ENCODE peak calls at places on chromosomes 12 and 14, in nine cellular contexts. L is activated naive CD4-positive, alpha-beta T cell; I is HEK293T; U is HFFc6; V is nucleus accumbens; H is activated CD4-positive, alpha-beta T cell treated with anti-CD3 and anti-CD28 coated beads, Interleukin-2, amount 50 U/mL, for 1 hour; A is stimulated activated CD8-positive, alpha-beta memory T cell treated with anti-CD3 and anti-CD28 coated beads, Interleukin-7, amount 100 ng/mL, for 1 hour; S is C1 segment of cervical spinal cord; W is brain microvascular endothelial cell. Z is an unnamed sample.

GRCh38 chr14:69922198-69922597 is 43.0 kb downstream of the SMOC1 start:
- DNase-seq in L (no peak), I (no peak), U (no peak), V (no peak), H (no peak), A (no peak), S (no peak), W (no peak), Z (no peak)

GRCh38 chr14:93921001-93921797 is 5.9 kb upstream of the FAM181A start:
- DNase-seq in L (no peak), I (no peak), U (no peak), V (no peak), H (no peak), A (no peak), S (no peak), W (no peak), Z (no peak)

GRCh38 chr14:40074169-40074568 is 641.9 kb upstream of the FBXO33 start:
- DNase-seq in L (no peak), I (no peak), U (no peak), V (no peak), H (no peak), A (no peak), S (no peak), W (no peak), Z (no peak)

GRCh38 chr14:60339571-60339970 is 90.5 kb downstream of the PPM1A start:
- DNase-seq in L (no peak), I (no peak), U (no peak), V (no peak), H (no peak), A (no peak), S (no peak), W (no peak), Z (no peak)

GRCh38 chr12:67415473-67415872 is 146.3 kb downstream of the CAND1 start:
- DNase-seq in L (no peak), I (peak), U (peak), V (peak), H (no peak), A (no peak), S (no peak), W (peak), Z (peak)

GRCh38 chr12:84910549-84911241 is 1.9 kb downstream of the SLC6A15 start:
- DNase-seq in L (no peak), I (peak), U (no peak), V (peak), H (no peak), A (no peak), S (no peak), W (peak), Z (peak)

GRCh38 chr12:12439636-12440035 is 82.8 kb downstream of the BORCS5 start:
- DNase-seq in L (no peak), I (no peak), U (peak), V (no peak), H (peak), A (no peak), S (no peak), W (peak), Z (no peak)

GRCh38 chr12:27545666-27546065 is 21.7 kb downstream of the PPFIBP1 start:
- DNase-seq in L (no peak), I (no peak), U (no peak), V (no peak), H (no peak), A (no peak), S (no peak), W (no peak), Z (no peak)

GRCh38 chr12:18468521-18469075 is 207.3 kb downstream of the PIK3C2G start:
- DNase-seq in L (no peak), I (no peak), U (peak), V (no peak), H (no peak), A (no peak), S (no peak), W (no peak), Z (no peak)